ENCODE peak calls at places on chromosome 7, in four cellular contexts. I, O, L and S are unnamed samples.

GRCh38 chr7:117071597-117071996 is 118.3 kb downstream of the ST7 start:
- DNase-seq in I (no peak), O (no peak), L (no peak), S (no peak)

GRCh38 chr7:37234928-37235327 is 213.7 kb downstream of the ELMO1 start:
- DNase-seq in I (peak), O (no peak), L (no peak), S (no peak)

GRCh38 chr7:159030490-159031134 is 114.1 kb downstream of the VIPR2 start:
- DNase-seq in I (peak), O (no peak), L (peak), S (no peak)

GRCh38 chr7:89133819-89134218 is 338.3 kb upstream of the TEX47 start:
- DNase-seq in I (no peak), O (no peak), L (no peak), S (no peak)

GRCh38 chr7:41641006-41641714 is 61.7 kb downstream of the INHBA start:
- DNase-seq in I (no peak), O (no peak), L (no peak), S (no peak)

GRCh38 chr7:143882020-143882610 is 19.9 kb downstream of the TCAF1 start:
- DNase-seq in I (no peak), O (peak), L (peak), S (peak)

GRCh38 chr7:151505836-151506468 is 13.7 kb downstream of the RHEB start:
- DNase-seq in I (no peak), O (no peak), L (no peak), S (no peak)

GRCh38 chr7:8063706-8064297 is 95.2 kb downstream of the GLCCI1 start:
- DNase-seq in I (no peak), O (no peak), L (no peak), S (no peak)

GRCh38 chr7:142883571-142884284 is 1.8 kb downstream of the TRPV6 start:
- DNase-seq in I (no peak), O (no peak), L (peak), S (peak)

GRCh38 chr7:148699772-148700629 is 1.3 kb downstream of the CUL1 start:
- DNase-seq in I (no peak), O (no peak), L (no peak), S (no peak)

GRCh38 chr7:95840953-95841950 is 68.9 kb downstream of the DYNC1I1 start:
- DNase-seq in I (peak), O (no peak), L (peak), S (no peak)

GRCh38 chr7:19915596-19915995 is 142.2 kb upstream of the TMEM196 start:
- DNase-seq in I (no peak), O (no peak), L (no peak), S (no peak)

GRCh38 chr7:105815580-105815979 is 60.8 kb downstream of the ATXN7L1 start:
- DNase-seq in I (no peak), O (no peak), L (no peak), S (no peak)

GRCh38 chr7:139594911-139595476 is 71.5 kb downstream of the CLEC2L start:
- DNase-seq in I (no peak), O (no peak), L (no peak), S (no peak)

GRCh38 chr7:43071604-43072003 is 40.8 kb upstream of the HECW1 start:
- DNase-seq in I (no peak), O (no peak), L (peak), S (no peak)

GRCh38 chr7:32316831-32317230 is 173.3 kb downstream of the LSM5 start:
- DNase-seq in I (no peak), O (no peak), L (no peak), S (no peak)

GRCh38 chr7:17422966-17423365 is 124.5 kb downstream of the AHR start:
- DNase-seq in I (no peak), O (no peak), L (no peak), S (no peak)

GRCh38 chr7:139108256-139109187 is 998 bp downstream of the ZC3HAV1 start:
- DNase-seq in I (peak), O (peak), L (peak), S (peak)

GRCh38 chr7:129569811-129570215 is 41.7 kb upstream of the NRF1 start:
- DNase-seq in I (peak), O (no peak), L (no peak), S (no peak)

GRCh38 chr7:43248961-43249807 is 136.7 kb downstream of the HECW1 start:
- DNase-seq in I (peak), O (no peak), L (no peak), S (peak)

GRCh38 chr7:27605689-27606269 is 56.9 kb downstream of the HIBADH start:
- DNase-seq in I (peak), O (no peak), L (no peak), S (no peak)

GRCh38 chr7:94335586-94335985 is 59.1 kb upstream of the COL1A2 start:
- DNase-seq in I (no peak), O (no peak), L (no peak), S (no peak)

GRCh38 chr7:34060548-34060947 is 155.2 kb downstream of the BMPER start:
- DNase-seq in I (peak), O (no peak), L (no peak), S (no peak)

GRCh38 chr7:147556317-147556716 is 1034.2 kb upstream of the C7orf33 start:
- DNase-seq in I (no peak), O (no peak), L (no peak), S (no peak)

GRCh38 chr7:151699147-151699546 is 177.8 kb downstream of the PRKAG2 start:
- DNase-seq in I (peak), O (no peak), L (no peak), S (no peak)

GRCh38 chr7:128266529-128266890 is 25.4 kb downstream of the LEP start:
- DNase-seq in I (no peak), O (no peak), L (no peak), S (no peak)

GRCh38 chr7:137790828-137791227 is 55.9 kb downstream of the DGKI start:
- DNase-seq in I (no peak), O (no peak), L (no peak), S (no peak)

GRCh38 chr7:21945374-21946227 is at the start of gene CDCA7L:
- DNase-seq in I (peak), O (peak), L (peak), S (peak)

DNA sequence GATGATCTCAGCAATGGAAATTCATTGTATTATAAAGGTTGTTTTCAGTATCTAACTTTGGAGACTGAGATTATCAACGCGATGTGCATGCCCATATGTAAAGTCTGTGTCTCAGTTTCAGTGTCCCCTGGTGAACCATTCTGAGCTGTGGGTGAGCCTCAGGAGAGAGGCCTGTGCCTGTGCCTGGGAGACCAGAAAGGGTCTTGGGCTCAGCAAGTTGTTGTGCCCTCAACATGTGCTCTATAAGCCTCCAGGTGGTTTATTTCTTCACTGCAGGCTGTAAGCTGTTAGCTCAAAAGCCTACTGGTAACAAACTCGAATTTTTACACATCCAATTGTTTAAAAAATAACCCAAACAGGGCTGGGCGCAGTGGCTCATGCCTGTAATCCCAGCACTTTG is 151.9 kb downstream of the PKD1L1 start:
- DNase-seq in I (no peak), O (no peak), L (no peak), S (no peak)
- TF ChIP-seq CTCF in I (no peak), O (no peak), L (no peak), S (no peak)

GRCh38 chr7:90828601-90829000 is 232.5 kb downstream of the CDK14 start:
- DNase-seq in I (no peak), O (no peak), L (no peak), S (no peak)

GRCh38 chr7:90825779-90826178 is 229.7 kb downstream of the CDK14 start:
- DNase-seq in I (no peak), O (no peak), L (no peak), S (no peak)

GRCh38 chr7:90821961-90822620 is 226.0 kb downstream of the CDK14 start:
- DNase-seq in I (no peak), O (no peak), L (no peak), S (no peak)

GRCh38 chr7:90830302-90830701 is 234.2 kb downstream of the CDK14 start:
- DNase-seq in I (no peak), O (no peak), L (peak), S (no peak)

DNA sequence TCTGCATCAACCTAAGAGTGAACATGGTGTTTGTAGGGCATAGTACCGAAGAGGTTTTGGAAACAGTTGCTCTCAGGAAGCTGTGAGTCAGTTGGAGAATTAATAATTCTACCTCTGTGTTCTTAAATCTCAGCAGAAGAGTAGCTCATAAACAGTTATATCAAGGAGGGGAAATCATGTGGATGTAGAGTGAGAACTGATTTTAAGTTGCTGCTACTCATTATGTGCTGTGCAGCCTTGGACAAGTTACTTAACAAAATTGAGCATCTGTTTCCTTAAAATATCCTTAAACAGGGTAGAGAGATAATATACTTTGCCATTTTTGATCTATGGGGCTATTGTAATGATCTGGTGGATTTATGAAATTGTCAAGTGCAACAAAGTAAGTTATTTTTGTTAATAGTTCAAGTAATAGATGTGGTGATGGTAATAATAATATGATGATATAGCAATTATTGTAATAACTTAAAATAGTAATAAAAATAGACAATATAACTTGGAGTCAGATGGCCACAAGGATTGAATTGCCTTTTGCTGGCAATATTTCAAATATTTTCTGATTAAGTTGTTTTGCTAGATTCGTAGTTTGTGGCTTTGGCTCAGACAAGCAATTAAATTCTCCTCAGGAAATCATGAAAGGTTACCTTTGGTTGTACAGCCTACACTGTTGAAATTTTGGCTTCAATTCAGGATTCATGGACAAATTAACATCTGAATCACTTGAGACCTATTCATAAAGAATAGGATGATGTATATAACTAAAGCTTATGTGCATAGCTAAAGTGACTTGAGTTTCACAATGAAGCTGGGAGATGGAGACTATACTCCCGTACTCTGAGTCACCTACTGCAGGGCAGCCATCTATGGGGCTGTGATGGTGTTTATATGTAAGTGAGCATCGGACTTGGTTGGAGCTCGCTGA is 228.5 kb downstream of the CDK14 start:
- DNase-seq in I (no peak), O (no peak), L (no peak), S (no peak)
- H3K27ac ChIP-seq in I (no peak), O (no peak), L (no peak), S (no peak)

GRCh38 chr7:78023191-78023590 is 224.6 kb downstream of the PHTF2 start:
- DNase-seq in I (no peak), O (no peak), L (no peak), S (no peak)
- TF ChIP-seq CTCF in I (no peak), O (no peak), L (no peak), S (no peak)

DNA sequence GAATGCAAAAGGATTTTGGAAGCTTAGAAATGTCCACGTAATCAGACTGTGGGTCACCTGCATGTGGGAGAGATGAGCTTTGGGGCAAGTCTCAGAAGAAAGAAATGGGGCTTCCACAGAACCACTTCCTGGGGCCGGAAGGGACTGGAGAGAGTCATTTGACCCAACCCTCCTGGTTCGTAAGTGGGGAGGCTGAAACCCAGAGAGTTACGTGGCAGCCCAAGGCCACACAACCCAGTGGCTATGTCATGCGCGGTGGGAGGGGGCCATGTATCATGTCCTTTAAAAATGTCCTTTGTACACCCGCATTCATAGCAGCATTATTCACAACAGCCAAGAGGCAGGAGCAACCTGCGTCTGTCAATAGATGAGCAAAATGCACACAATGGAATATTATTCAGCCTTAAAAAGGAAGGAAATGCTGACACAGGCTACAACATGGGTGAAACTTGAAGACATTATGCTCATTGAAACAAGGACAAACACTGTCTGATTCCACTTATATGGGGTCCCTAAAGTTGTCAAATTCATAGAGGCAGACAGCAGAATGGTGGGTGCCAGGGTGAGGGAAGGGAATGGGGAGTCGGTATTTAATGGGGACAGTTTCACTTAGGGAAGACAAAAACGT is 15.1 kb downstream of the CAMK2B start:
- DNase-seq in I (no peak), O (no peak), L (no peak), S (no peak)
- H3K27ac ChIP-seq in I (no peak), O (no peak), L (no peak), S (no peak)

GRCh38 chr7:100612730-100613446 is 548 bp downstream of the MOSPD3 start:
- DNase-seq in I (no peak), O (no peak), L (peak), S (no peak)
- TF ChIP-seq CTCF in I (no peak), O (no peak), L (peak), S (no peak)

DNA sequence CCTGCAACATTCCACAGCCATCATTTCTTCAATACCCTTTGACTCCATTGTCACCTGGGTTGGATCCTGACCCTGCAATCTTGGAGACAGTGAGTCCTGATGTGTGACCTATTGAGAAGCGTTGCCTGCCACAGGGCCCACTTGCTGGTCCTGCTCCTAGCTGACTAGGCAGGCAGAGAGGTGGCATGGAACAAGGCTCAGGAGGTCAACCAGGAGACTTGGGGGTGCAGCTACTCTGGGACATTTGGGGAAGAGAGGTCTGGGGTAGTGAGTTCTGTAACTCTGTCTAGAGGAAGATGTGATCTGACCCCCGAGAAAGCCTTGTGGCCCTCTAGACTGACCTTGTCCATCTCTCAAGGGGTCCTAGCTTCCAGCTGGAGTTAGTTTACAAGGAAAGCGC is 1.8 kb downstream of the ZMIZ2 start:
- DNase-seq in I (no peak), O (no peak), L (no peak), S (no peak)
- H3K27ac ChIP-seq in I (no peak), O (no peak), L (no peak), S (no peak)

GRCh38 chr7:65839846-65840245 is 33.0 kb upstream of the VKORC1L1 start:
- DNase-seq in I (no peak), O (no peak), L (no peak), S (no peak)

GRCh38 chr7:65846008-65846570 is 26.8 kb upstream of the VKORC1L1 start:
- DNase-seq in I (no peak), O (no peak), L (no peak), S (no peak)

DNA sequence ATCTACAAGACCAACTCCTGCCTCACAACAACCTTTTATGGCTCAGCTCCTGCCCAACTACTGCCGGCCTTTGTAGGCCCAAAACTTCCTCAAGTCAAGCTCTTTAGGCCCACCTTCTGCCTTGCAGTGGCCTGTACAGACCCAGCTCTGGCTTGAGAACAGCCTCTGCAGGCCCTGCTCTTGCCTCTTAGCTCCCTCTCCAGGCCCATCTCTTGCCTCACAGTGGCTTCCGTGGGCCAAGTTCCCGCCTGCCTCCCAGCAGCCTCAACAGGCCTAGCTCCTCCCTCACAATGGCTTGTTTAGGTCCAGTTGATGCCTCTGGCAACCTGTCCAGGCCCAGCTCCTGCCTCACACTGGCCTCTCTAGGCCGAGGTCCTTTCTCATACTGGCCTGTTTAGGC is 32.4 kb upstream of the VKORC1L1 start:
- DNase-seq in I (no peak), O (no peak), L (peak), S (no peak)
- TF ChIP-seq CTCF in I (no peak), O (no peak), L (peak), S (peak)

GRCh38 chr7:156158693-156159092 is 346.4 kb upstream of the SHH start:
- DNase-seq in I (no peak), O (no peak), L (no peak), S (no peak)

GRCh38 chr7:156156734-156157408 is 344.6 kb upstream of the SHH start:
- DNase-seq in I (peak), O (no peak), L (peak), S (no peak)

GRCh38 chr7:156157409-156158012 is 345.2 kb upstream of the SHH start:
- DNase-seq in I (no peak), O (no peak), L (no peak), S (no peak)

GRCh38 chr7:156158213-156158612 is 345.9 kb upstream of the SHH start:
- DNase-seq in I (no peak), O (no peak), L (no peak), S (no peak)

GRCh38 chr7:156155988-156156733 is 343.9 kb upstream of the SHH start:
- DNase-seq in I (no peak), O (no peak), L (no peak), S (no peak)
- H3K27ac ChIP-seq in I (peak), O (no peak), L (no peak), S (no peak)